ENCODE peak calls at places on chromosome 11, in five cellular contexts. B is transverse colon, Y is cardiac muscle cell, P is tibial nerve, J is adrenal gland. T is an unnamed sample.

GRCh38 chr11:61688368-61689163 is 8.4 kb downstream of the DAGLA start:
- DNase-seq in P (peak; percentile 66), B (peak; percentile 83), J (peak; percentile 62), Y (no peak), T (peak; percentile 94)

GRCh38 chr11:124762077-124762623 is at the start of gene ESAM:
- DNase-seq in B (peak; percentile 84), J (no peak), Y (peak; percentile 42), P (no peak), T (no peak)

GRCh38 chr11:94722735-94723134 is 45.4 kb upstream of the AMOTL1 start:
- DNase-seq in J (no peak), P (no peak), B (no peak), Y (no peak), T (no peak)

GRCh38 chr11:2109541-2110019 is 29.6 kb downstream of the IGF2 start:
- DNase-seq in Y (peak; percentile 18), J (no peak), P (no peak), B (no peak), T (no peak)

GRCh38 chr11:7081441-7081840 is 7.4 kb upstream of the RBMXL2 start:
- DNase-seq in Y (no peak), P (no peak), B (no peak), J (no peak), T (no peak)

GRCh38 chr11:83773950-83774880 is 488.0 kb upstream of the CCDC90B start:
- DNase-seq in B (no peak), P (no peak), J (no peak), Y (no peak), T (no peak)

GRCh38 chr11:126473269-126473668 is 117.8 kb downstream of the ST3GAL4 start:
- DNase-seq in P (no peak), B (no peak), Y (no peak), J (no peak), T (no peak)

GRCh38 chr11:130049260-130049659 is 20.4 kb upstream of the APLP2 start:
- DNase-seq in J (no peak), P (no peak), B (no peak), Y (no peak), T (no peak)

GRCh38 chr11:68122936-68123539 is 1.9 kb upstream of the CHKA start:
- DNase-seq in P (no peak), Y (no peak), B (peak; percentile 81), J (peak; percentile 66), T (no peak)

GRCh38 chr11:17148536-17148935 is 59.2 kb downstream of the PIK3C2A start:
- DNase-seq in Y (no peak), B (no peak), P (no peak), J (no peak), T (no peak)

GRCh38 chr11:68312117-68312779 is at the start of gene LRP5:
- DNase-seq in J (no peak), P (no peak), B (peak; percentile 59), Y (peak; percentile 71), T (peak; percentile 44)

GRCh38 chr11:95545116-95545875 is 244.3 kb downstream of the FAM76B start:
- DNase-seq in P (no peak), J (no peak), B (no peak), Y (no peak), T (no peak)

GRCh38 chr11:134655189-134655937 is 243.3 kb upstream of the B3GAT1 start:
- DNase-seq in B (no peak), P (no peak), J (peak; percentile 9), Y (no peak), T (no peak)

GRCh38 chr11:122796128-122796717 is 42.1 kb upstream of the CRTAM start:
- DNase-seq in J (peak; percentile 58), Y (peak; percentile 33), B (peak; percentile 54), P (peak; percentile 69), T (peak; percentile 16)

GRCh38 chr11:10282121-10282520 is 11.9 kb downstream of the SBF2 start:
- DNase-seq in Y (no peak), B (no peak), J (no peak), P (no peak), T (no peak)

GRCh38 chr11:110079726-110080125 is 13.5 kb upstream of the ZC3H12C start:
- DNase-seq in P (no peak), J (no peak), B (no peak), Y (no peak), T (no peak)

GRCh38 chr11:92245700-92246270 is 21.2 kb downstream of the FAT3 start:
- DNase-seq in P (no peak), B (no peak), J (no peak), Y (no peak), T (no peak)

GRCh38 chr11:117907276-117908110 is 21.7 kb downstream of the TMPRSS13 start:
- DNase-seq in Y (peak; percentile 83), B (peak; percentile 88), P (peak; percentile 84), J (peak; percentile 96), T (peak; percentile 86)

GRCh38 chr11:84398017-84398626 is 1112.0 kb upstream of the CCDC90B start:
- DNase-seq in P (no peak), B (no peak), Y (peak; percentile 37), J (peak; percentile 24), T (no peak)

GRCh38 chr11:58577441-58578135 is 1.3 kb upstream of the ZFP91 start:
- DNase-seq in J (peak; percentile 72), B (peak; percentile 66), P (no peak), Y (peak; percentile 58), T (peak; percentile 69)

GRCh38 chr11:120995184-120995583 is 28.7 kb upstream of the TBCEL start:
- DNase-seq in B (no peak), Y (no peak), P (no peak), J (no peak), T (no peak)

GRCh38 chr11:78838417-78838816 is 263.8 kb upstream of the NARS2 start:
- DNase-seq in P (no peak), B (no peak), Y (no peak), J (no peak), T (no peak)

GRCh38 chr11:94837317-94837716 is 69.2 kb downstream of the AMOTL1 start:
- DNase-seq in Y (peak; percentile 85), J (no peak), P (no peak), B (no peak), T (no peak)

GRCh38 chr11:12813371-12814225 is 139.4 kb downstream of the TEAD1 start:
- DNase-seq in J (peak; percentile 62), B (peak; percentile 38), P (peak; percentile 38), Y (no peak), T (peak; percentile 47)

GRCh38 chr11:131397666-131398065 is 27.3 kb downstream of the NTM start:
- DNase-seq in J (no peak), P (no peak), Y (no peak), B (no peak), T (no peak)

GRCh38 chr11:62575156-62575555 is 1.5 kb upstream of the EEF1G start:
- DNase-seq in J (no peak), Y (no peak), P (no peak), B (peak; percentile 53), T (no peak)

GRCh38 chr11:63564785-63565350 is 1.7 kb upstream of the PLAAT2 start:
- DNase-seq in J (no peak), Y (no peak), P (no peak), B (peak; percentile 82), T (peak; percentile 41)

GRCh38 chr11:561148-562003 is 606 bp downstream of the RASSF7 start:
- DNase-seq in B (peak; percentile 90), J (no peak), P (no peak), Y (no peak), T (peak; percentile 44)

GRCh38 chr11:85725510-85726258 is 39.7 kb upstream of the CCDC89 start:
- DNase-seq in P (no peak), J (no peak), B (no peak), Y (no peak), T (no peak)

GRCh38 chr11:1860108-1860507 is 7.2 kb downstream of the LSP1 start:
- DNase-seq in Y (no peak), P (no peak), J (no peak), B (no peak), T (no peak)

GRCh38 chr11:34594603-34595002 is 26.3 kb upstream of the EHF start:
- DNase-seq in P (no peak), J (no peak), B (no peak), Y (no peak), T (no peak)

GRCh38 chr11:120801801-120802689 is 221.9 kb upstream of the TBCEL start:
- DNase-seq in B (peak; percentile 62), P (peak; percentile 73), Y (peak; percentile 81), J (peak; percentile 80), T (peak; percentile 36)

DNA sequence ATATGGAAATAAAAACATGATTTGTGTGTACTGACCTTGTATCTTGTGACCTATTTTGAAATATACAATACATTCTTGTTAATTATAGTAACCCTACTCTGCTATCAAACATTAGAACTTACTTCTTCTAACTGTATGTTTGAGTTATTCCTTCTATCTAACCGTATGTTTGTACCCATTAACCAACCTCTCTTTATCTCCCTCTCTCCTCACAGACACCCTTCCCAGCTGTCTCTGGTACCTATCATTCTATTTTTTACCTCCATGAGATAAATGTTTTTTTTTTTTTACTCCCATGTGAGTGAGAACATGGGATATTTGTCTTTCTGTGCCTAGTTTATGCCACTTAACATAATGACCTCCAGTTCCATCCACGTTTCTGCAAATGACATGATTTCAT is 128.7 kb downstream of the DDX10 start:
- DNase-seq in J (no peak), B (no peak), P (no peak), Y (no peak), T (no peak)
- H3K4me3 ChIP-seq in J (no peak overlapping the region), B (no peak overlapping the region), P (no peak overlapping the region), Y (no peak overlapping the region), T (no peak overlapping the region)

GRCh38 chr11:114183041-114183511 is 113.1 kb upstream of the NNMT start:
- DNase-seq in J (no peak), P (no peak), Y (no peak), B (peak; percentile 58), T (no peak)
- H3K27me3 ChIP-seq in J (no peaks in the 10 kb centered on the region), P (no peaks in the 10 kb centered on the region), Y (no peaks in the 10 kb centered on the region), B (no peaks in the 10 kb centered on the region), T (peaks cover 9% of the 10 kb centered on the region)

GRCh38 chr11:45941285-45941684 is 18.8 kb downstream of the LARGE2 start:
- DNase-seq in J (no peak), P (no peak), B (no peak), Y (no peak), T (no peak)
- H3K36me3 ChIP-seq in J (peaks cover 58% of the 10 kb centered on the region), P (peaks cover 79% of the 10 kb centered on the region), B (peaks cover 16% of the 10 kb centered on the region), Y (peaks cover 29% of the 10 kb centered on the region), T (no peaks in the 10 kb centered on the region)

GRCh38 chr11:75430692-75431532 is 2.1 kb downstream of the KLHL35 start:
- DNase-seq in P (no peak), Y (no peak), B (no peak), J (no peak), T (no peak)
- H3K4me3 ChIP-seq in P (no peak overlapping the region), Y (peak overlapping the region; percentile 32), B (no peak overlapping the region), J (no peak overlapping the region), T (peak overlapping the region; percentile 28)

GRCh38 chr11:8258289-8258688 is 5.4 kb downstream of the LMO1 start:
- DNase-seq in P (no peak), Y (no peak), B (no peak), J (no peak), T (peak; percentile 78)

GRCh38 chr11:8258771-8259170 is 4.9 kb downstream of the LMO1 start:
- DNase-seq in J (peak; percentile 37), Y (no peak), B (no peak), P (no peak), T (peak; percentile 84)

GRCh38 chr11:8261316-8261715 is 2.4 kb downstream of the LMO1 start:
- DNase-seq in P (no peak), Y (no peak), J (no peak), B (no peak), T (no peak)

GRCh38 chr11:8260202-8260996 is 3.3 kb downstream of the LMO1 start:
- DNase-seq in J (no peak), P (no peak), Y (no peak), B (no peak), T (no peak)

GRCh38 chr11:8259316-8259995 is 4.2 kb downstream of the LMO1 start:
- DNase-seq in Y (no peak), J (peak; percentile 16), P (no peak), B (no peak), T (peak; percentile 25)
- H3K27me3 ChIP-seq in Y (peaks cover 33% of the 10 kb centered on the region), J (peaks cover 13% of the 10 kb centered on the region), P (peaks cover 26% of the 10 kb centered on the region), B (peaks cover 37% of the 10 kb centered on the region), T (peaks cover 11% of the 10 kb centered on the region)